ENCODE peak calls at places on chromosomes 12 and 14, in four cellular contexts. N, C, T and I are unnamed samples.
A peak's percentile ranks its signal among the peaks of the same experiment; 100 is the strongest.

GRCh38 chr14:31937730-31938346 is 139.3 kb upstream of the ARHGAP5 start:
- DNase-seq in N (peak; percentile 96), C (peak; percentile 86), T (no peak), I (no peak)

GRCh38 chr14:72630374-72630773 is 263.5 kb downstream of the DPF3 start:
- DNase-seq in N (no peak), C (no peak), T (no peak), I (no peak)

GRCh38 chr14:66228267-66228970 is 257.8 kb upstream of the CCDC196 start:
- DNase-seq in N (peak; percentile 12), C (peak; percentile 34), T (no peak), I (no peak)

GRCh38 chr14:26531894-26532293 is 65.9 kb downstream of the NOVA1 start:
- DNase-seq in N (peak; percentile 72), C (no peak), T (no peak), I (no peak)

GRCh38 chr12:79737875-79738718 is 47.3 kb upstream of the PAWR start:
- DNase-seq in N (peak; percentile 67), C (peak; percentile 67), T (no peak), I (no peak)

GRCh38 chr14:92712654-92713051 is 35.8 kb downstream of the LGMN start:
- DNase-seq in N (no peak), C (no peak), T (no peak), I (no peak)

GRCh38 chr14:88468396-88468795 is 82.9 kb downstream of the SPATA7 start:
- DNase-seq in N (peak; percentile 54), C (peak; percentile 95), T (no peak), I (no peak)

GRCh38 chr12:108515916-108516315 is 839 bp downstream of the FICD start:
- DNase-seq in N (peak; percentile 15), C (no peak), T (no peak), I (no peak)

GRCh38 chr14:92323031-92323915 is at the start of gene SLC24A4:
- DNase-seq in N (peak; percentile 16), C (no peak), T (no peak), I (no peak)

GRCh38 chr14:24997335-24997734 is 52.6 kb downstream of the STXBP6 start:
- DNase-seq in N (no peak), C (no peak), T (no peak), I (no peak)